ENCODE peak calls at places on chromosomes 5 and 9, in four cellular contexts. One of them, this sample, is unnamed.

GRCh38 chr9:93298498-93299417 is 114.8 kb downstream of the WNK2 start:
- DNase-seq in adrenal gland: peak; percentile 50
- DNase-seq in mesendoderm: no peak
- DNase-seq in GM23248: no peak
- DNase-seq in this sample: no peak

GRCh38 chr5:168705321-168705720 is 126.2 kb upstream of the PANK3 start:
- DNase-seq in adrenal gland: no peak
- DNase-seq in mesendoderm: no peak
- DNase-seq in GM23248: no peak
- DNase-seq in this sample: no peak

GRCh38 chr5:107216587-107216986 is 454.1 kb downstream of the EFNA5 start:
- DNase-seq in adrenal gland: no peak
- DNase-seq in mesendoderm: no peak
- DNase-seq in GM23248: no peak
- DNase-seq in this sample: no peak

GRCh38 chr9:13823021-13823420 is 490.9 kb downstream of the NFIB start:
- DNase-seq in adrenal gland: no peak
- DNase-seq in mesendoderm: no peak
- DNase-seq in GM23248: peak; percentile 64
- DNase-seq in this sample: no peak

GRCh38 chr5:122705876-122706275 is 69.0 kb upstream of the SNX2 start:
- DNase-seq in adrenal gland: no peak
- DNase-seq in mesendoderm: peak; percentile 76
- DNase-seq in GM23248: no peak
- DNase-seq in this sample: no peak

GRCh38 chr5:67375606-67376005 is 179.0 kb upstream of the CD180 start:
- DNase-seq in adrenal gland: no peak
- DNase-seq in mesendoderm: no peak
- DNase-seq in GM23248: no peak
- DNase-seq in this sample: no peak

GRCh38 chr9:116555556-116556180 is 131.4 kb upstream of the TRIM32 start:
- DNase-seq in adrenal gland: no peak
- DNase-seq in mesendoderm: no peak
- DNase-seq in GM23248: no peak
- DNase-seq in this sample: no peak

GRCh38 chr5:4079881-4080280 is 484.2 kb downstream of the IRX1 start:
- DNase-seq in adrenal gland: no peak
- DNase-seq in mesendoderm: no peak
- DNase-seq in GM23248: no peak
- DNase-seq in this sample: no peak

GRCh38 chr5:114362197-114362976 is 517 bp downstream of the KCNN2 start:
- DNase-seq in adrenal gland: no peak
- DNase-seq in mesendoderm: peak; percentile 76
- DNase-seq in GM23248: peak; percentile 4
- DNase-seq in this sample: no peak

GRCh38 chr5:16980983-16981382 is 44.9 kb upstream of the MYO10 start:
- DNase-seq in adrenal gland: no peak
- DNase-seq in mesendoderm: no peak
- DNase-seq in GM23248: peak; percentile 36
- DNase-seq in this sample: no peak

GRCh38 chr9:110502842-110503241 is 76.7 kb downstream of the SVEP1 start:
- DNase-seq in adrenal gland: no peak
- DNase-seq in mesendoderm: no peak
- DNase-seq in GM23248: no peak
- DNase-seq in this sample: no peak

GRCh38 chr5:108529381-108529780 is 147.5 kb upstream of the FBXL17 start:
- DNase-seq in adrenal gland: no peak
- DNase-seq in mesendoderm: no peak
- DNase-seq in GM23248: peak; percentile 83
- DNase-seq in this sample: no peak

GRCh38 chr9:134655101-134655500 is 13.5 kb downstream of the COL5A1 start:
- DNase-seq in adrenal gland: no peak
- DNase-seq in mesendoderm: no peak
- DNase-seq in GM23248: no peak
- DNase-seq in this sample: no peak

GRCh38 chr5:15702102-15702501 is 202.1 kb downstream of the FBXL7 start:
- DNase-seq in adrenal gland: peak; percentile 69
- DNase-seq in mesendoderm: peak; percentile 92
- DNase-seq in GM23248: peak; percentile 67
- DNase-seq in this sample: no peak

GRCh38 chr5:69265931-69266330 is 31.2 kb downstream of the CDK7 start:
- DNase-seq in adrenal gland: no peak
- DNase-seq in mesendoderm: peak; percentile 87
- DNase-seq in GM23248: peak; percentile 25
- DNase-seq in this sample: no peak

GRCh38 chr9:123586140-123586735 is 230.2 kb downstream of the CRB2 start:
- DNase-seq in adrenal gland: no peak
- DNase-seq in mesendoderm: no peak
- DNase-seq in GM23248: no peak
- DNase-seq in this sample: no peak

GRCh38 chr5:133612021-133612860 is at the start of gene FSTL4:
- DNase-seq in adrenal gland: peak; percentile 57
- DNase-seq in mesendoderm: peak; percentile 35
- DNase-seq in GM23248: no peak
- DNase-seq in this sample: peak; percentile 39

GRCh38 chr9:129440394-129441186 is 180.3 kb downstream of the C9orf50 start:
- DNase-seq in adrenal gland: no peak
- DNase-seq in mesendoderm: no peak
- DNase-seq in GM23248: no peak
- DNase-seq in this sample: no peak

GRCh38 chr9:37542895-37543294 is 33.3 kb downstream of the FBXO10 start:
- DNase-seq in adrenal gland: no peak
- DNase-seq in mesendoderm: no peak
- DNase-seq in GM23248: no peak
- DNase-seq in this sample: no peak

GRCh38 chr5:61575103-61575502 is 243.0 kb downstream of the ZSWIM6 start:
- DNase-seq in adrenal gland: peak; percentile 63
- DNase-seq in mesendoderm: peak; percentile 13
- DNase-seq in GM23248: peak; percentile 69
- DNase-seq in this sample: no peak

DNA sequence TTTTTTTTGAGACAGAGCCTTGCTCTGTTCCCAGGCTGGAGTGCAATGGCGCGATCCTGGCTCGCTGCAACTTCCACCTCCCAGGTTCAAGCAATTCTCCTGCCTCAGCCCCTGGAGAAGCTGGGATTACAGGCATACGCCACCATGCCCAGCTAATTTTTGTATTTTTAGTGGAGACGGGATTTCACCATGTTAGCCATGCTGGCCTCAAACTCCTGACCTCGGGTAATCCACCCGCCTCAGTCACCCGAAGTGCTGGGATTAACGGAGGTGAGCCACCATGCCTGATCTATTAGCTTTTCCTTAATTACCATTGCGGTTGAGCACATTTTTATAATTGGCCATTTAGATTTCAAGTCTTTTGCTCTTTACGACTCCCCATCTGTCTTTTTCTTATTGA is 2.9 kb upstream of the FLT4 start:
- DNase-seq in adrenal gland: no peak
- DNase-seq in mesendoderm: no peak
- DNase-seq in GM23248: no peak
- DNase-seq in this sample: no peak
- H3K27me3 ChIP-seq in adrenal gland: peaks cover 16% of the 10 kb centered on the region
- H3K27me3 ChIP-seq in mesendoderm: peaks cover 21% of the 10 kb centered on the region
- H3K27me3 ChIP-seq in GM23248: peaks cover 50% of the 10 kb centered on the region
- H3K27me3 ChIP-seq in this sample: no peaks in the 10 kb centered on the region

DNA sequence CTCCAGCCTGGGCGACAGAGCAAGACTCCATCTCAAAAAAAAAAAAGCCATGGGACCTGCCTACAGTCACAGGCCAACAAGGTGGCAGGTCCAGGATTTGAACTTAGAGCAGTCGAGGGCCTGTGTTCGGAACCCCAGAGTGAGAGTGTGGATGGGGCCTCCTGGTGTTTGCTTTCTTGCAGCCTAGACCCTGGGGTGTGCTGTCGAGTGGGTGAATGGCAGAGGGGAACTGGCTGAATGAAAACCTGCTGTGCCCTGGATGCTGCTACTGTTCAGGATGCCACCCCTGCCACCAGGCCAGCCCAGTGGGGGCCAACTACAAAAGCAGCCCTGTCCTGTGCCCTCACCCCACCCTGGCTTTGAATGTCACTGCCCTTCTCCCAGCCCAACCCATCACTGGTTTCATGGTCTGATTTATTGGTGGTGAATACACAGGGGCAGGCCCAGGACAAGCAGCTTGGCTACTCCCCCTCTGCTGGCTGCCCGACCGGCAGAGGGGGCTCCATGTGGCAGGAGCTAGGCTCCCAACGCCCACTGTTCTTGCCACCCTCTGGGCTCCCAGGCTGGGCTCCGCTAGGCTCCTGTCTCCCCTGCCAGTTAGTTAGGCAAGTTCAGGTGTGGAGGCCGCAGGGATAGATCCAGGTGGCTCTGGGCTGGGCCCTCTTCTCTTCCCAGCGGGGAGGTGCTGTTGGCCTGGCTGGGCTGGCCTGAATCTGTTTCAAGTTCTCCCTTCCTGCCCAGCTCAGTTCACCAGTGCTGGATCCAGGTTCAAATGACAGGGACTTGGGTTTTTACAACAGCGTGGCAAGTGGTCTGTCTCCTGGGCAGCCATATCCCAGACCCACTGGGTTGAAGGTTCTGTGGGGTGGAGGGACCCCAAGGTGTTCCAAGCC is 12.2 kb downstream of the FPGS start:
- DNase-seq in adrenal gland: no peak
- DNase-seq in mesendoderm: no peak
- DNase-seq in GM23248: no peak
- DNase-seq in this sample: no peak
- H3K27ac ChIP-seq in adrenal gland: no peak overlapping the region
- H3K27ac ChIP-seq in mesendoderm: no peak overlapping the region
- H3K27ac ChIP-seq in GM23248: no peak overlapping the region
- H3K27ac ChIP-seq in this sample: no peak overlapping the region

GRCh38 chr9:27529316-27530278 is at the start of gene MOB3B:
- DNase-seq in adrenal gland: peak; percentile 90
- DNase-seq in mesendoderm: peak; percentile 84
- DNase-seq in GM23248: peak; percentile 74
- DNase-seq in this sample: peak; percentile 79
- H3K4me1 ChIP-seq in adrenal gland: no peaks in the 10 kb centered on the region
- H3K4me1 ChIP-seq in mesendoderm: peaks cover 4% of the 10 kb centered on the region
- H3K4me1 ChIP-seq in GM23248: no peaks in the 10 kb centered on the region
- H3K4me1 ChIP-seq in this sample: peaks cover 27% of the 10 kb centered on the region

GRCh38 chr5:171806976-171807823 is 21.6 kb downstream of the SMIM23 start:
- DNase-seq in adrenal gland: no peak
- DNase-seq in mesendoderm: no peak
- DNase-seq in GM23248: peak; percentile 62
- DNase-seq in this sample: peak; percentile 11

GRCh38 chr5:171813270-171813669 is 27.7 kb downstream of the SMIM23 start:
- DNase-seq in adrenal gland: no peak
- DNase-seq in mesendoderm: no peak
- DNase-seq in GM23248: no peak
- DNase-seq in this sample: no peak

GRCh38 chr5:171810217-171810616 is 24.6 kb downstream of the SMIM23 start:
- DNase-seq in adrenal gland: no peak
- DNase-seq in mesendoderm: no peak
- DNase-seq in GM23248: no peak
- DNase-seq in this sample: peak; percentile 34

GRCh38 chr5:171808453-171808852 is 22.8 kb downstream of the SMIM23 start:
- DNase-seq in adrenal gland: no peak
- DNase-seq in mesendoderm: no peak
- DNase-seq in GM23248: no peak
- DNase-seq in this sample: no peak

DNA sequence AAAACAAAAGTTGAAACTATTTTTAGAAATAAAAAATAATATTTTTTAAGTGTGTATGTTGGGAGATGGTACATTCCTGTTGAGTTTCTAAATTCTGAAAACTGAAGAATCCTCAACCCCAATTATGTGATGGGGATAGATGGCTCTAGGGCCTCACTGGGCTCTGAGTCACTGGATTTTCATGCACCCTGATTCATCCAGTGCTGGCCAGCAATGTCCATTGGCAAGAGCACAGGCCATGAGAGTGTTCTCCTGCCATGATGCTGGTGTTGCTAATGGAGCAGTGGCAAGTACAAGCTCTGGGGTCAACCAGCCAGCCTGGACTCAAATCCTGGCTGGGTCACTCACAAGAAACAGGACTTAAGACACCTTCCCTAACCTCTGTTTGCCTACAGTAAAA is 23.3 kb downstream of the SMIM23 start:
- DNase-seq in adrenal gland: no peak
- DNase-seq in mesendoderm: no peak
- DNase-seq in GM23248: peak; percentile 89
- DNase-seq in this sample: no peak
- H3K27me3 ChIP-seq in adrenal gland: no peaks in the 10 kb centered on the region
- H3K27me3 ChIP-seq in mesendoderm: no peaks in the 10 kb centered on the region
- H3K27me3 ChIP-seq in GM23248: peaks cover 23% of the 10 kb centered on the region
- H3K27me3 ChIP-seq in this sample: no peaks in the 10 kb centered on the region

GRCh38 chr5:58069846-58070245 is 390.0 kb downstream of the PLK2 start:
- DNase-seq in adrenal gland: no peak
- DNase-seq in mesendoderm: no peak
- DNase-seq in GM23248: no peak
- DNase-seq in this sample: no peak

GRCh38 chr5:58069016-58069705 is 390.7 kb downstream of the PLK2 start:
- DNase-seq in adrenal gland: no peak
- DNase-seq in mesendoderm: no peak
- DNase-seq in GM23248: no peak
- DNase-seq in this sample: no peak

GRCh38 chr5:58072202-58072791 is 387.6 kb downstream of the PLK2 start:
- DNase-seq in adrenal gland: no peak
- DNase-seq in mesendoderm: peak; percentile 43
- DNase-seq in GM23248: no peak
- DNase-seq in this sample: no peak

GRCh38 chr5:58073246-58073645 is 386.6 kb downstream of the PLK2 start:
- DNase-seq in adrenal gland: no peak
- DNase-seq in mesendoderm: no peak
- DNase-seq in GM23248: no peak
- DNase-seq in this sample: no peak

DNA sequence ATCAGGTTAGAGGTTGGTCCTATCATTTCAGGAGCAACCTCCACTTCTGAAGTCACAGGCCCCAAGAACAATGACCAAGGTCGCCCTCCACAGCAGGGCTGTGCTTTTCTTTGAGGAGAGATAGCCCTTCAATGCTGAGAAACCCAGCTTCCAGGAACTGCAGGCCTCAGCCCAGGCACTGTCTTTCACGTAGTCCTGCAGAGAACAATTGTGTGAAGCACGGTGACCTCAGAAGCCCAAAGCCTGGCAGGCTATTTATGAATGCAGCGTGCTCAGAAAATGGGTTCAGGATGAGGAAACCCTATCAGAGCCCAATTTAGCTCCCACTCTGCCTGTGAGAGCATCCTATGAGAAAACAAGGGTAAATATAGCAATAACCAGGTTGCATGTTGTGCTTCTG is 388.3 kb downstream of the PLK2 start:
- DNase-seq in adrenal gland: peak; percentile 64
- DNase-seq in mesendoderm: peak; percentile 92
- DNase-seq in GM23248: no peak
- DNase-seq in this sample: no peak
- H3K27ac ChIP-seq in adrenal gland: no peak overlapping the region
- H3K27ac ChIP-seq in mesendoderm: peak overlapping the region; percentile 73
- H3K27ac ChIP-seq in GM23248: no peak overlapping the region
- H3K27ac ChIP-seq in this sample: no peak overlapping the region

DNA sequence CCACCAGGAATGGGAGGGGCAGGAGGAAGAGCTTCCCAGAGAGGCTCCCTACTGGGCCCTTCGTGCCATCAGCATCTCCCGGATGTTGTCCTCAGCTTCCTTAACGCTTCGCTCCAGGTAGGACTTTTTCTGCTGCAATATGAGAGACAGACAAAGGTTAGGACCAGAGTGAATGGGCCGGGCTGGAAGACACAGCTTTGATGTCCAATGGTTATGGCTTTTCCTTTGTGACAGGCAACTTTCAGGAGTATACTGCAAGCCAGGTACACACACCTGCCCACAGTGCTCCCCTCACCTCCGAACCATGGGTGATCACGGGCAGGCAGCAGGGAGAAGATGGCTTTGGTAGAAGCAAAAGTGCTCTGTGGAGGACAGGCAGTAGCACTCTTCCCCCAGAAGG is 57.0 kb downstream of the PFDN1 start:
- DNase-seq in adrenal gland: peak; percentile 54
- DNase-seq in mesendoderm: no peak
- DNase-seq in GM23248: no peak
- DNase-seq in this sample: no peak
- H3K4me1 ChIP-seq in adrenal gland: peaks cover 31% of the 10 kb centered on the region
- H3K4me1 ChIP-seq in mesendoderm: peaks cover 2% of the 10 kb centered on the region
- H3K4me1 ChIP-seq in GM23248: peaks cover 44% of the 10 kb centered on the region
- H3K4me1 ChIP-seq in this sample: peaks cover 36% of the 10 kb centered on the region

This sample was measured in thyroid gland.